ENCODE peak calls at places on chromosomes 6 and 20, in seven cellular contexts. One of them, this sample, is unnamed.
A peak's percentile ranks its signal among the peaks of the same experiment; 100 is the strongest.

GRCh38 chr6:15987569-15987968 is 141.3 kb upstream of the MYLIP start:
- DNase-seq in NCI-H1092: no peak
- DNase-seq in skeletal muscle cell: no peak
- DNase-seq in NCI-H748 treated with DMSO at 0.1 percent for 48 hours: peak; percentile 36
- DNase-seq in foreskin fibroblast: no peak
- DNase-seq in A549: no peak
- DNase-seq in stomach: no peak
- DNase-seq in this sample: no peak

GRCh38 chr20:63060057-63060991 is 53.6 kb upstream of the BHLHE23 start:
- DNase-seq in NCI-H748 treated with DMSO at 0.1 percent for 48 hours: no peak
- DNase-seq in stomach: no peak
- DNase-seq in NCI-H1092: no peak
- DNase-seq in skeletal muscle cell: no peak
- DNase-seq in foreskin fibroblast: peak; percentile 18
- DNase-seq in A549: no peak
- DNase-seq in this sample: no peak

GRCh38 chr6:137283940-137284910 is 65.0 kb upstream of the IFNGR1 start:
- DNase-seq in NCI-H748 treated with DMSO at 0.1 percent for 48 hours: no peak
- DNase-seq in stomach: no peak
- DNase-seq in skeletal muscle cell: no peak
- DNase-seq in A549: no peak
- DNase-seq in NCI-H1092: no peak
- DNase-seq in foreskin fibroblast: no peak
- DNase-seq in this sample: no peak

GRCh38 chr6:13769655-13770053 is 44.7 kb downstream of the MCUR1 start:
- DNase-seq in NCI-H748 treated with DMSO at 0.1 percent for 48 hours: no peak
- DNase-seq in A549: no peak
- DNase-seq in skeletal muscle cell: no peak
- DNase-seq in stomach: peak; percentile 7
- DNase-seq in NCI-H1092: no peak
- DNase-seq in foreskin fibroblast: no peak
- DNase-seq in this sample: no peak

GRCh38 chr6:38220069-38220723 is 400.7 kb downstream of the ZFAND3 start:
- DNase-seq in stomach: no peak
- DNase-seq in NCI-H748 treated with DMSO at 0.1 percent for 48 hours: no peak
- DNase-seq in skeletal muscle cell: no peak
- DNase-seq in NCI-H1092: no peak
- DNase-seq in foreskin fibroblast: no peak
- DNase-seq in A549: no peak
- DNase-seq in this sample: no peak

GRCh38 chr6:106757267-106757666 is 127.9 kb downstream of the QRSL1 start:
- DNase-seq in stomach: no peak
- DNase-seq in A549: peak; percentile 20
- DNase-seq in NCI-H1092: peak; percentile 1
- DNase-seq in NCI-H748 treated with DMSO at 0.1 percent for 48 hours: peak; percentile 51
- DNase-seq in skeletal muscle cell: no peak
- DNase-seq in foreskin fibroblast: no peak
- DNase-seq in this sample: no peak

GRCh38 chr6:165662671-165663282 is at the start of gene PDE10A:
- DNase-seq in skeletal muscle cell: no peak
- DNase-seq in A549: peak; percentile 67
- DNase-seq in NCI-H1092: peak; percentile 56
- DNase-seq in stomach: peak; percentile 39
- DNase-seq in NCI-H748 treated with DMSO at 0.1 percent for 48 hours: no peak
- DNase-seq in foreskin fibroblast: no peak
- DNase-seq in this sample: no peak

GRCh38 chr6:137884428-137884827 is 17.4 kb downstream of the TNFAIP3 start:
- DNase-seq in stomach: no peak
- DNase-seq in foreskin fibroblast: no peak
- DNase-seq in A549: no peak
- DNase-seq in skeletal muscle cell: no peak
- DNase-seq in NCI-H1092: no peak
- DNase-seq in NCI-H748 treated with DMSO at 0.1 percent for 48 hours: no peak
- DNase-seq in this sample: no peak

GRCh38 chr6:144931172-144932035 is 646.3 kb downstream of the UTRN start:
- DNase-seq in NCI-H748 treated with DMSO at 0.1 percent for 48 hours: peak; percentile 44
- DNase-seq in A549: peak; percentile 35
- DNase-seq in skeletal muscle cell: no peak
- DNase-seq in NCI-H1092: peak; percentile 19
- DNase-seq in stomach: peak; percentile 35
- DNase-seq in foreskin fibroblast: peak; percentile 34
- DNase-seq in this sample: peak; percentile 11

GRCh38 chr6:33700391-33701050 is 11.0 kb downstream of the UQCC2 start:
- DNase-seq in A549: peak; percentile 77
- DNase-seq in stomach: peak; percentile 82
- DNase-seq in NCI-H1092: peak; percentile 33
- DNase-seq in NCI-H748 treated with DMSO at 0.1 percent for 48 hours: peak; percentile 77
- DNase-seq in skeletal muscle cell: peak; percentile 23
- DNase-seq in foreskin fibroblast: peak; percentile 66
- DNase-seq in this sample: peak; percentile 40